ENCODE peak calls at places on chromosomes 12 and 14, in four cellular contexts. N is stomach, Q is IMR-90, O is breast epithelium. F is an unnamed sample.
A peak's percentile ranks its signal among the peaks of the same experiment; 100 is the strongest.

GRCh38 chr14:55399183-55399582 is 12.4 kb downstream of the ATG14 start:
- DNase-seq in N (no peak), Q (no peak), O (no peak), F (no peak)

GRCh38 chr12:105315726-105316125 is 14.8 kb upstream of the C12orf75 start:
- DNase-seq in O (no peak), N (no peak), Q (no peak), F (peak; percentile 81)

GRCh38 chr12:129186952-129187351 is 333.7 kb downstream of the GLT1D1 start:
- DNase-seq in Q (no peak), N (no peak), O (no peak), F (no peak)

GRCh38 chr12:50201987-50202521 is 34.9 kb upstream of the CERS5 start:
- DNase-seq in N (no peak), Q (peak; percentile 96), O (no peak), F (peak; percentile 84)

GRCh38 chr12:66044731-66045130 is 85.8 kb downstream of the LLPH start:
- DNase-seq in Q (peak; percentile 63), O (no peak), N (no peak), F (peak; percentile 46)

GRCh38 chr12:49342066-49342913 is 4.4 kb upstream of the DNAJC22 start:
- DNase-seq in O (no peak), N (peak; percentile 75), Q (peak; percentile 66), F (peak; percentile 54)

GRCh38 chr12:96094201-96094600 is 58.8 kb upstream of the LTA4H start:
- DNase-seq in O (no peak), Q (no peak), N (peak; percentile 45), F (peak; percentile 88)

GRCh38 chr14:79836577-79836976 is 374.7 kb downstream of the DIO2 start:
- DNase-seq in N (no peak), O (no peak), Q (peak; percentile 66), F (peak; percentile 7)

GRCh38 chr12:31406345-31406744 is 80.4 kb upstream of the SINHCAF start:
- DNase-seq in N (no peak), O (no peak), Q (peak; percentile 11), F (no peak)

GRCh38 chr12:15852383-15852782 is 29.8 kb upstream of the STRAP start:
- DNase-seq in N (no peak), O (no peak), Q (peak; percentile 74), F (peak; percentile 81)

GRCh38 chr12:50174971-50175715 is 8.0 kb upstream of the CERS5 start:
- DNase-seq in N (no peak), Q (peak; percentile 85), O (no peak), F (peak; percentile 56)

GRCh38 chr12:50506753-50507473 is 2.1 kb downstream of the DIP2B start:
- DNase-seq in O (no peak), N (no peak), Q (no peak), F (peak; percentile 18)

GRCh38 chr12:118055865-118056773 is 4.9 kb downstream of the WSB2 start:
- DNase-seq in Q (peak; percentile 36), O (no peak), N (peak; percentile 63), F (no peak)

GRCh38 chr12:118053071-118053985 is 7.7 kb downstream of the WSB2 start:
- DNase-seq in N (no peak), O (no peak), Q (peak; percentile 51), F (no peak)

GRCh38 chr12:118050972-118051910 is 9.7 kb downstream of the WSB2 start:
- DNase-seq in O (no peak), N (no peak), Q (no peak), F (no peak)

GRCh38 chr12:118055144-118055557 is 5.8 kb downstream of the WSB2 start:
- DNase-seq in N (peak; percentile 43), Q (peak; percentile 22), O (no peak), F (peak; percentile 33)

GRCh38 chr12:118052324-118053070 is 8.5 kb downstream of the WSB2 start:
- DNase-seq in N (peak; percentile 81), Q (peak; percentile 95), O (peak; percentile 63), F (peak; percentile 96)
- H3K36me3 ChIP-seq in N (peaks cover 19% of the 10 kb centered on the region), Q (peaks cover 15% of the 10 kb centered on the region), O (no peaks in the 10 kb centered on the region), F (peaks cover 3% of the 10 kb centered on the region)

GRCh38 chr14:89849931-89850330 is 104.6 kb downstream of the EFCAB11 start:
- DNase-seq in Q (peak; percentile 83), N (no peak), O (no peak), F (no peak)

GRCh38 chr14:89844508-89844907 is 110.0 kb downstream of the EFCAB11 start:
- DNase-seq in N (no peak), Q (peak; percentile 22), O (no peak), F (peak; percentile 32)

GRCh38 chr14:89845346-89845745 is 109.2 kb downstream of the EFCAB11 start:
- DNase-seq in O (no peak), N (no peak), Q (peak; percentile 100), F (peak; percentile 56)

GRCh38 chr14:89851031-89851430 is 103.5 kb downstream of the EFCAB11 start:
- DNase-seq in N (no peak), O (no peak), Q (no peak), F (no peak)

DNA sequence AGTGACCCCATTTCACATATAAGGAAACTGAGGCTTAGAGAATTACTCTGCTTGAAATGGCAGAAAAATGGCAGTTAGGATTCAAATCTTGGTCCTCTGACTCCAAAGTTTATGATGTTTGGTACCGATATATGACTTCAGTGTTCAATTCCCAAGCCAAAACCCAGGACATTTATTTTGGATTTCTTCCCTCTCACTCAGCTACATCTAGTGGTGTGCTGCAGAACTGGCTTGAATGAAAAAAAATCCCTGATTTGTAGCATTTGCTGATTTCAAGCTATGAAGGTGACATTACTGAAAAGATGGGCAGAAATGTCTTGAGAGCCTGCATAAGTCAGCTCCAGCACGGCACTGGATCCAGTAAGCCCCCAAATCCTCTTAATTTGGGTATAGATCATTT is 106.4 kb downstream of the EFCAB11 start:
- DNase-seq in N (no peak), O (no peak), Q (peak; percentile 71), F (no peak)
- TF ChIP-seq CTCF in N (no peak), O (no peak), Q (peak; percentile 70), F (peak; percentile 18)

DNA sequence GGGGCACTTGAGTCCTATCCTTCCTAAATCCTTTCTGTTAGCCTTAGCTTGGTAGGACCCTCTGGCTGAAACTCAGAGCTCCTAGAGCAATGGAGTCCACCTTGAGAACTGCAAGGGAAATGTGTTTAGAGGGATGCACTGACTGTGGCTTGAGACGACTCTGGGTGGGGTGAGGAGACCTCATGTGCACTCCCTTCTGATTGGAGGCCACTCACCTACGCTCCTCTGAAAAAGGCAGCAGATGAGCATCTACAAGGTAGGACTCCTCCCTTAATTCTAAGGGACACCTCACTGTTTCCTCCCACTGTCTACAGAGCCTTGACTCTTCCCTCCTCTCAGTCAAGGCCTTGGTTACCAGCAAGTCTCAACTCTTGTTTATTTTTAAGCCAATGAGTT is 1.0 kb downstream of the MAP3K12 start:
- DNase-seq in Q (no peak), O (no peak), N (no peak), F (no peak)
- H3K4me3 ChIP-seq in Q (peak overlapping the region; percentile 64), O (peak overlapping the region; percentile 70), N (no peak overlapping the region), F (no peak overlapping the region)

GRCh38 chr12:46360908-46361666 is 11.5 kb downstream of the SLC38A2 start:
- DNase-seq in N (no peak), O (no peak), Q (no peak), F (no peak)
- H3K36me3 ChIP-seq in N (peaks cover 74% of the 10 kb centered on the region), O (peaks cover 26% of the 10 kb centered on the region), Q (peaks cover 49% of the 10 kb centered on the region), F (peaks cover 20% of the 10 kb centered on the region)

GRCh38 chr14:101761032-101761880 is at the start of gene PPP2R5C:
- DNase-seq in O (peak; percentile 89), Q (peak; percentile 82), N (peak; percentile 93), F (peak; percentile 50)

GRCh38 chr14:101758913-101759593 is 2.5 kb upstream of the PPP2R5C start:
- DNase-seq in Q (no peak), O (no peak), N (no peak), F (no peak)

GRCh38 chr14:101761881-101762529 is 496 bp downstream of the PPP2R5C start:
- DNase-seq in Q (no peak), N (peak; percentile 54), O (no peak), F (no peak)

GRCh38 chr14:101762530-101763101 is 1.1 kb downstream of the PPP2R5C start:
- DNase-seq in O (no peak), Q (no peak), N (no peak), F (no peak)

GRCh38 chr14:101760138-101761011 is 1.1 kb upstream of the PPP2R5C start:
- DNase-seq in Q (peak; percentile 98), O (peak; percentile 100), N (peak; percentile 98), F (peak; percentile 92)
- TF ChIP-seq CTCF in Q (no peak), O (no peak), N (no peak), F (no peak)

GRCh38 chr12:52310622-52311281 is 10.4 kb downstream of the KRT83 start:
- DNase-seq in N (no peak), Q (peak; percentile 34), O (no peak), F (peak; percentile 52)

GRCh38 chr12:52307836-52308806 is 13.1 kb downstream of the KRT83 start:
- DNase-seq in Q (peak; percentile 11), N (peak; percentile 67), O (peak; percentile 81), F (peak; percentile 31)

GRCh38 chr12:52305921-52306705 is 14.8 kb upstream of the KRT81 start:
- DNase-seq in N (no peak), O (peak; percentile 17), Q (no peak), F (no peak)

GRCh38 chr12:52311282-52311643 is 9.9 kb downstream of the KRT83 start:
- DNase-seq in O (no peak), Q (no peak), N (no peak), F (no peak)

GRCh38 chr12:52308807-52309425 is 12.3 kb downstream of the KRT83 start:
- DNase-seq in O (no peak), Q (no peak), N (no peak), F (no peak)
- H3K4me3 ChIP-seq in O (peak overlapping the region; percentile 66), Q (no peak overlapping the region), N (peak overlapping the region; percentile 39), F (peak overlapping the region; percentile 39)

GRCh38 chr14:80944861-80945617 is 3.5 kb upstream of the CEP128 start:
- DNase-seq in Q (no peak), O (no peak), N (no peak), F (no peak)

GRCh38 chr14:80941241-80942157 is at the start of gene CEP128:
- DNase-seq in N (peak; percentile 93), O (peak; percentile 91), Q (peak; percentile 98), F (peak; percentile 96)

GRCh38 chr14:80942158-80942738 is 710 bp upstream of the CEP128 start:
- DNase-seq in N (no peak), Q (no peak), O (no peak), F (peak; percentile 42)

GRCh38 chr14:80940146-80940545 is 1.4 kb downstream of the CEP128 start:
- DNase-seq in N (no peak), O (no peak), Q (no peak), F (no peak)
- H3K36me3 ChIP-seq in N (no peaks in the 10 kb centered on the region), O (no peaks in the 10 kb centered on the region), Q (no peaks in the 10 kb centered on the region), F (no peaks in the 10 kb centered on the region)